ENCODE peak calls at places on chromosomes 2 and 18, in four cellular contexts. O is H1, F is K562, L is GM12878. A is an unnamed sample.

GRCh38 chr18:59011786-59012185 is 127.9 kb upstream of the SEC11C start:
- DNase-seq in O (no peak), F (no peak), L (no peak), A (no peak)

GRCh38 chr2:206783718-206784117 is 18.3 kb downstream of the FASTKD2 start:
- DNase-seq in O (no peak), F (peak; percentile 26), L (no peak), A (no peak)

GRCh38 chr18:63974991-63975390 is 5.1 kb downstream of the SERPINB8 start:
- DNase-seq in O (no peak), F (no peak), L (no peak), A (peak; percentile 21)

GRCh38 chr18:54129448-54130134 is 94.9 kb downstream of the MBD2 start:
- DNase-seq in O (no peak), F (no peak), L (no peak), A (no peak)

GRCh38 chr18:44133483-44133882 is 547.2 kb upstream of the SETBP1 start:
- DNase-seq in O (no peak), F (no peak), L (no peak), A (no peak)

GRCh38 chr2:219159771-219160185 is 837 bp downstream of the NHEJ1 start:
- DNase-seq in O (no peak), F (no peak), L (no peak), A (no peak)

GRCh38 chr18:77046994-77047393 is 85.6 kb downstream of the MBP start:
- DNase-seq in O (no peak), F (no peak), L (no peak), A (no peak)

GRCh38 chr2:226352941-226353558 is 446.6 kb downstream of the IRS1 start:
- DNase-seq in O (no peak), F (no peak), L (no peak), A (no peak)

GRCh38 chr2:101699939-101700442 is 2.5 kb downstream of the MAP4K4 start:
- DNase-seq in O (no peak), F (no peak), L (no peak), A (no peak)

GRCh38 chr18:69813559-69813958 is 134.1 kb downstream of the CD226 start:
- DNase-seq in O (no peak), F (no peak), L (no peak), A (no peak)

GRCh38 chr18:69819460-69819859 is 128.2 kb downstream of the CD226 start:
- DNase-seq in O (no peak), F (no peak), L (no peak), A (no peak)

GRCh38 chr18:69814861-69815385 is 132.8 kb downstream of the CD226 start:
- DNase-seq in O (no peak), F (no peak), L (no peak), A (no peak)

GRCh38 chr18:69820538-69820937 is 127.1 kb downstream of the CD226 start:
- DNase-seq in O (no peak), F (no peak), L (no peak), A (no peak)

GRCh38 chr18:69817335-69817935 is 130.2 kb downstream of the CD226 start:
- DNase-seq in O (no peak), F (no peak), L (no peak), A (no peak)
- TF ChIP-seq MAX in O (no peak), F (no peak), L (no peak), A (no peak)

GRCh38 chr18:61574665-61575064 is 241.4 kb downstream of the CDH20 start:
- DNase-seq in O (no peak), F (no peak), L (no peak), A (no peak)

GRCh38 chr18:61570070-61570469 is 236.8 kb downstream of the CDH20 start:
- DNase-seq in O (no peak), F (no peak), L (no peak), A (no peak)

GRCh38 chr18:61575419-61575818 is 242.2 kb downstream of the CDH20 start:
- DNase-seq in O (no peak), F (no peak), L (no peak), A (no peak)

GRCh38 chr18:61569176-61569892 is 236.1 kb downstream of the CDH20 start:
- DNase-seq in O (no peak), F (no peak), L (no peak), A (no peak)

GRCh38 chr18:61572871-61573270 is 239.6 kb downstream of the CDH20 start:
- DNase-seq in O (no peak), F (no peak), L (no peak), A (no peak)
- TF ChIP-seq ZNF274 in O (no peak), F (no peak), L (no peak), A (no peak)

GRCh38 chr2:45974762-45975408 is 322.3 kb upstream of the EPAS1 start:
- DNase-seq in O (peak; percentile 11), F (no peak), L (peak; percentile 53), A (no peak)
- TF ChIP-seq MAX in O (no peak), F (no peak), L (no peak), A (no peak)

GRCh38 chr2:238509151-238509820 is 82.6 kb downstream of the ASB1 start:
- DNase-seq in O (peak; percentile 62), F (no peak), L (no peak), A (no peak)
- TF ChIP-seq ZNF274 in O (no peak), F (no peak), L (no peak), A (no peak)

DNA sequence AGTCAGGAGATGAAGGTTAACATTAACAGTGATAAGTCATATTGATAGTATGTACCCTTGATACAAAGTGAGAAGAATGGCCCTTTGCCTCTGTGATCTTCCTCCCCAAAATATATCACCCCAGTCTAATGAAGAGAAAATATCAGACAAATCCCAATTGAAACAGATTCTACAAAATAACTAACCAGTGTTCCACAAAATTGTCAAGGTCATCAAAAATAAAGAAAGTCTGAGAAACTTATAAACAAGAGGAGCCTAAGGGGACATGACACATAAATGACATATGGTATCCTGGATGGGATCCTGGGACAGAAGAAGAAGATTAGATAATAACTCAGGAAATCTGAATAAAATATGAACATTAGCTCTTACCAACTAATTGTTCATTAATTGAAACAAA is 398.4 kb downstream of the DSC3 start:
- DNase-seq in O (no peak), F (no peak), L (no peak), A (no peak)
- TF ChIP-seq MAX in O (no peak), F (no peak), L (no peak), A (no peak)

GRCh38 chr2:74333175-74333574 is 10.0 kb downstream of the SLC4A5 start:
- DNase-seq in O (peak; percentile 49), F (peak; percentile 29), L (no peak), A (peak; percentile 19)
- TF ChIP-seq ZNF274 in O (no peak), F (no peak), L (no peak), A (no peak)